ENCODE peak calls at places on chromosomes 1 and 21, in ten cellular contexts. P, N, L, S, Z, K, A, Q, H and T are unnamed samples.
A peak's percentile ranks its signal among the peaks of the same experiment; 100 is the strongest.

GRCh38 chr1:111813440-111814304 is 58.0 kb downstream of the DDX20 start:
- DNase-seq in A (no peak), L (no peak), Z (peak; percentile 21), K (no peak), N (no peak), H (no peak), Q (no peak), P (no peak), S (no peak), T (no peak)

GRCh38 chr1:86757272-86757984 is 53.1 kb downstream of the SH3GLB1 start:
- DNase-seq in H (no peak), P (no peak), L (no peak), S (no peak), A (peak; percentile 39), Q (no peak), K (no peak), N (no peak), Z (no peak), T (no peak)

GRCh38 chr1:62180649-62181048 is 14.0 kb upstream of the L1TD1 start:
- DNase-seq in S (no peak), L (no peak), P (no peak), H (no peak), Q (no peak), N (no peak), A (peak; percentile 23), K (no peak), Z (peak; percentile 72), T (no peak)

GRCh38 chr1:119815361-119815760 is 4.1 kb upstream of the REG4 start:
- DNase-seq in H (no peak), N (no peak), K (no peak), A (no peak), Z (no peak), S (no peak), P (no peak), Q (no peak), L (no peak), T (no peak)

GRCh38 chr1:56446531-56447098 is 132.7 kb downstream of the PLPP3 start:
- DNase-seq in N (peak; percentile 75), L (no peak), H (no peak), S (no peak), Z (no peak), A (no peak), K (no peak), Q (no peak), P (no peak), T (peak; percentile 76)

GRCh38 chr1:193448682-193449461 is 262.5 kb upstream of the B3GALT2 start:
- DNase-seq in Z (no peak), S (no peak), K (no peak), A (no peak), Q (no peak), H (no peak), L (no peak), N (no peak), P (peak; percentile 56), T (no peak)

GRCh38 chr1:108071601-108072000 is 106.6 kb upstream of the VAV3 start:
- DNase-seq in K (no peak), A (no peak), Z (no peak), S (no peak), H (no peak), N (no peak), Q (no peak), P (no peak), L (no peak), T (no peak)

GRCh38 chr1:109627692-109628399 is 8.2 kb downstream of the AMPD2 start:
- DNase-seq in N (no peak), A (no peak), H (no peak), S (no peak), Z (no peak), P (no peak), K (no peak), L (peak; percentile 69), Q (no peak), T (no peak)

GRCh38 chr21:39014751-39015150 is 168.5 kb downstream of the PSMG1 start:
- DNase-seq in L (no peak), S (no peak), K (no peak), A (peak; percentile 49), H (peak; percentile 91), N (no peak), Z (no peak), Q (peak; percentile 44), P (no peak), T (no peak)

GRCh38 chr1:217193151-217193550 is 437.7 kb downstream of the GPATCH2 start:
- DNase-seq in Z (no peak), S (no peak), N (no peak), A (no peak), K (no peak), Q (no peak), L (no peak), H (no peak), P (no peak), T (no peak)

GRCh38 chr1:243421784-243422183 is 165.9 kb downstream of the SDCCAG8 start:
- DNase-seq in S (peak; percentile 27), Z (peak; percentile 55), P (no peak), K (no peak), N (peak; percentile 74), Q (no peak), H (no peak), A (peak; percentile 43), L (peak; percentile 40), T (no peak)

GRCh38 chr1:72636636-72637035 is 354.3 kb upstream of the NEGR1 start:
- DNase-seq in P (no peak), K (no peak), Q (no peak), S (no peak), H (no peak), L (no peak), Z (no peak), A (no peak), N (no peak), T (no peak)

GRCh38 chr1:201022178-201022823 is 1.2 kb downstream of the KIF21B start:
- DNase-seq in P (no peak), Q (no peak), K (no peak), L (no peak), H (no peak), S (no peak), Z (no peak), N (no peak), A (no peak), T (no peak)

GRCh38 chr1:115245227-115245626 is 92.8 kb downstream of the NGF start:
- DNase-seq in A (no peak), P (no peak), L (no peak), N (no peak), K (no peak), Z (no peak), S (no peak), H (no peak), Q (no peak), T (no peak)

GRCh38 chr1:145901312-145902021 is 8.4 kb downstream of the ITGA10 start:
- DNase-seq in L (no peak), S (no peak), Q (no peak), A (no peak), H (no peak), N (no peak), K (no peak), Z (peak; percentile 72), P (no peak), T (no peak)

DNA sequence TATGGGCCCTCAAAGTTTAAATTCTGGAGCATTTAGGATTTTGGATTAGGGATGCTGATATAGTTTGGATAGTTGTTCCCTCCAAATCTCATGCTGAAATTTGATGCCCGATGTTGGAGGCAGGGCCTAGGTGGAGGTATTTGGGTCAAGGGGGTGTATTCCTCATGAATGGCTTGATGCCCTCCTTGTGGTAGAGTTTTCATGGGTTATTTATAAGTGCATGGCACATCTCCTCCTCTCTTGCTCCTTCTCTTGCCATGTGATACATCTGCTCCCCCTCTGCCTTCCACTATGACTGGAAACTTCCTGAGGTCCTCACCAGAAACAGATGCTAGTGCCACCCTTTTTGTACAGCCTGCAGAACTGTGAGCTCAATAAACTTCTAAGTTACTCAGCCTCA is 17.5 kb upstream of the NKAIN1 start:
- DNase-seq in A (no peak), Q (no peak), L (no peak), H (no peak), N (peak; percentile 43), Z (no peak), P (no peak), K (no peak), S (no peak), T (no peak)
- H3K36me3 ChIP-seq in A (no peaks in the 10 kb centered on the region), Q (peaks cover 8% of the 10 kb centered on the region), L (peaks cover 59% of the 10 kb centered on the region), H (peaks cover 4% of the 10 kb centered on the region), N (peaks cover 39% of the 10 kb centered on the region), Z (peaks cover 43% of the 10 kb centered on the region), P (peaks cover 10% of the 10 kb centered on the region), K (peaks cover 55% of the 10 kb centered on the region), S (peaks cover 33% of the 10 kb centered on the region), T (peaks cover 37% of the 10 kb centered on the region)

DNA sequence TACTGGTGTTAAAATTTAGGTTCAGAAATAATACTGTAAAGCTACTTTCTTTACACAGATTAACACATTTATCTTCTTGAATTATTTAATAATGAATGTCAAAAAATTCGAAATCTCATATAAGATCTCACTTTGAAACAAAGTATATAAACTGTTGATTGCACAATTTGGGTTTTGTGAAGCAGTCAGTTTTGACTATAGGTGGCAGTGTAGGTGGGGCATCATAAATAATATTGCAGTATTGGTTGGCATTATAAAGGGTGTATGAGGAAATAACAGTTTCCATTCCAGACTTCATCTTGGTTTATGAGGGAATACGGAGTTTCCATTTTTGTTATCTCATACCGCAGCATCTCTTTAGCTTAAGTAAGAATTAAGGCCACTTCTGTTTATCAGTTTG is 49.9 kb downstream of the SUCO start:
- DNase-seq in Q (no peak), H (no peak), K (no peak), P (no peak), A (no peak), L (no peak), Z (no peak), N (no peak), S (no peak), T (no peak)
- TF ChIP-seq CTCF in Q (peak; percentile 11), H (no peak), K (no peak), P (no peak), A (peak; percentile 3), L (no peak), Z (no peak), N (no peak), S (no peak), T (no peak)

DNA sequence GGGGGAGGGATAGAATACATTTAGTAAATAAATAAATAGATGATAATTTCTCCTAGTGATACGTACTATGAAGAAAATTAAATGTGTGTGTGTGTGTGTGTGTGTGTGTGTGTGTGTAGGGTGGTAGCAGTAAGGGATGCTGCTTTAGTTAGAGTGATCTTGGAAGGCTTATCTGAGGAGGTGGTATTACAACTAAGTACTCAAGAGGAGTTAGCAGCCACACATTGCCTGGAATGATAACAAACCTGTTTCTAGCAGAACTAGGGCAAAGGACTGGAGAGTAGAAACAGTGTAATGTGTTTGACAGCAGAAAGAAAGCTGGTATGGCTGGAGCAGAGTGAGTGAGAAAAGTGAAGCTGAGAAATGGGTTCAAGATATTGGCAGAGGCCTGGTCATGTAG is 58.3 kb upstream of the FASLG start:
- DNase-seq in A (no peak), N (no peak), S (no peak), Z (no peak), P (no peak), H (no peak), K (no peak), Q (no peak), L (no peak), T (no peak)
- H3K36me3 ChIP-seq in A (peaks cover 4% of the 10 kb centered on the region), N (peaks cover 53% of the 10 kb centered on the region), S (peaks cover 8% of the 10 kb centered on the region), Z (peaks cover 22% of the 10 kb centered on the region), P (peaks cover 1% of the 10 kb centered on the region), H (peaks cover 3% of the 10 kb centered on the region), K (peaks cover 78% of the 10 kb centered on the region), Q (peaks cover 9% of the 10 kb centered on the region), L (peaks cover 74% of the 10 kb centered on the region), T (peaks cover 19% of the 10 kb centered on the region)

DNA sequence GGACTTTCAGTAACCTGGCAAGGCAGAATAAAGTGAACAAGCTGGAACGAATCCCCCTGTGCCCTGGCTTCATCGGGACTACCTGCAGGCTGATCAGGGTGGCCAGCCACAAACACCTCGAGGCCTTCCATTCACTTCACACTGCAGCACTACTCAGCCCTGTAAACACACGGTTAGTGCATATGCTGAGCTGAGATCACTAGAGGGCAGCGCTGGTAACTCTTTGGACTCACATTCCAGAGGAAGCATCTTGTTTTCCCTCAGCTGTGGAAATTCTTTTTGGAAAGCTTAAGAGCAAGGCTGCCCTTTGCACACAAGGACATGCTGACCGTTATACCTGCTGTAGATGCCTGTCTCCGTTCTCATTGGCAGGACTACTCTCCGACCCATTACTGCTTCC is 32.1 kb downstream of the PCSK9 start:
- DNase-seq in A (peak; percentile 73), P (no peak), H (no peak), S (no peak), N (no peak), K (no peak), Q (no peak), Z (peak; percentile 87), L (no peak), T (no peak)
- TF ChIP-seq CTCF in A (peak; percentile 47), P (peak; percentile 50), H (peak; percentile 67), S (peak; percentile 8), N (peak; percentile 11), K (peak; percentile 28), Q (peak; percentile 55), Z (peak; percentile 87), L (no peak), T (no peak)